ENCODE peak calls at places on chromosomes 1 and 21, in seven cellular contexts. One of them, this sample, is unnamed.

GRCh38 chr1:42973304-42973703 is 14.6 kb upstream of the SLC2A1 start:
- DNase-seq in NCI-H2081: no peak
- DNase-seq in lower leg skin: no peak
- DNase-seq in activated CD4-positive, alpha-beta T cell treated with anti-CD3 and anti-CD28 coated beads, Interleukin-2, amount 10 ng/mL, durations not matched to agents 7 days and 5 days: no peak
- DNase-seq in WTC11: no peak
- DNase-seq in hippocampal formation: no peak
- DNase-seq in SW480: peak
- DNase-seq in this sample: no peak

GRCh38 chr1:208562021-208562950 is 318.1 kb upstream of the PLXNA2 start:
- DNase-seq in NCI-H2081: no peak
- DNase-seq in lower leg skin: no peak
- DNase-seq in activated CD4-positive, alpha-beta T cell treated with anti-CD3 and anti-CD28 coated beads, Interleukin-2, amount 10 ng/mL, durations not matched to agents 7 days and 5 days: no peak
- DNase-seq in WTC11: no peak
- DNase-seq in hippocampal formation: no peak
- DNase-seq in SW480: no peak
- DNase-seq in this sample: no peak

GRCh38 chr1:247332901-247333361 is 1.3 kb upstream of the ZNF496 start:
- DNase-seq in NCI-H2081: peak
- DNase-seq in lower leg skin: peak
- DNase-seq in activated CD4-positive, alpha-beta T cell treated with anti-CD3 and anti-CD28 coated beads, Interleukin-2, amount 10 ng/mL, durations not matched to agents 7 days and 5 days: no peak
- DNase-seq in WTC11: no peak
- DNase-seq in hippocampal formation: peak
- DNase-seq in SW480: peak
- DNase-seq in this sample: no peak

GRCh38 chr1:46942086-46942485 is 810 bp upstream of the CYP4A11 start:
- DNase-seq in NCI-H2081: no peak
- DNase-seq in lower leg skin: no peak
- DNase-seq in activated CD4-positive, alpha-beta T cell treated with anti-CD3 and anti-CD28 coated beads, Interleukin-2, amount 10 ng/mL, durations not matched to agents 7 days and 5 days: no peak
- DNase-seq in WTC11: no peak
- DNase-seq in hippocampal formation: no peak
- DNase-seq in SW480: no peak
- DNase-seq in this sample: no peak

GRCh38 chr21:21158376-21158918 is 160.2 kb downstream of the NCAM2 start:
- DNase-seq in NCI-H2081: no peak
- DNase-seq in lower leg skin: no peak
- DNase-seq in activated CD4-positive, alpha-beta T cell treated with anti-CD3 and anti-CD28 coated beads, Interleukin-2, amount 10 ng/mL, durations not matched to agents 7 days and 5 days: no peak
- DNase-seq in WTC11: no peak
- DNase-seq in hippocampal formation: no peak
- DNase-seq in SW480: peak
- DNase-seq in this sample: no peak

GRCh38 chr1:27137022-27137542 is 17.8 kb downstream of the SLC9A1 start:
- DNase-seq in NCI-H2081: no peak
- DNase-seq in lower leg skin: no peak
- DNase-seq in activated CD4-positive, alpha-beta T cell treated with anti-CD3 and anti-CD28 coated beads, Interleukin-2, amount 10 ng/mL, durations not matched to agents 7 days and 5 days: peak
- DNase-seq in WTC11: no peak
- DNase-seq in hippocampal formation: peak
- DNase-seq in SW480: no peak
- DNase-seq in this sample: no peak

GRCh38 chr1:25033828-25034451 is 103.9 kb upstream of the RUNX3 start:
- DNase-seq in NCI-H2081: no peak
- DNase-seq in lower leg skin: peak
- DNase-seq in activated CD4-positive, alpha-beta T cell treated with anti-CD3 and anti-CD28 coated beads, Interleukin-2, amount 10 ng/mL, durations not matched to agents 7 days and 5 days: no peak
- DNase-seq in WTC11: no peak
- DNase-seq in hippocampal formation: peak
- DNase-seq in SW480: no peak
- DNase-seq in this sample: no peak

GRCh38 chr1:5750186-5751170 is 241.7 kb downstream of the NPHP4 start:
- DNase-seq in NCI-H2081: no peak
- DNase-seq in lower leg skin: no peak
- DNase-seq in activated CD4-positive, alpha-beta T cell treated with anti-CD3 and anti-CD28 coated beads, Interleukin-2, amount 10 ng/mL, durations not matched to agents 7 days and 5 days: no peak
- DNase-seq in WTC11: no peak
- DNase-seq in hippocampal formation: no peak
- DNase-seq in SW480: no peak
- DNase-seq in this sample: no peak

GRCh38 chr1:58548381-58548780 is 1.9 kb upstream of the OMA1 start:
- DNase-seq in NCI-H2081: no peak
- DNase-seq in lower leg skin: no peak
- DNase-seq in activated CD4-positive, alpha-beta T cell treated with anti-CD3 and anti-CD28 coated beads, Interleukin-2, amount 10 ng/mL, durations not matched to agents 7 days and 5 days: no peak
- DNase-seq in WTC11: no peak
- DNase-seq in hippocampal formation: no peak
- DNase-seq in SW480: no peak
- DNase-seq in this sample: no peak

GRCh38 chr1:240732390-240732789 is 120.4 kb upstream of the GREM2 start:
- DNase-seq in NCI-H2081: peak
- DNase-seq in lower leg skin: peak
- DNase-seq in activated CD4-positive, alpha-beta T cell treated with anti-CD3 and anti-CD28 coated beads, Interleukin-2, amount 10 ng/mL, durations not matched to agents 7 days and 5 days: no peak
- DNase-seq in WTC11: no peak
- DNase-seq in hippocampal formation: no peak
- DNase-seq in SW480: peak
- DNase-seq in this sample: peak

This sample was measured in NCI-H446 treated with DMSO at 0.1 percent for 48 hours.